ENCODE peak calls at places on chromosomes 13 and 19, in four cellular contexts. S is GM12865, Q is GM03348, V is cerebellar cortex. T is an unnamed sample.

GRCh38 chr13:100040196-100040595 is 48.7 kb upstream of the PCCA start:
- DNase-seq in V (no peak), Q (no peak), S (no peak), T (peak)

GRCh38 chr13:94122300-94122699 is 357.2 kb downstream of the DCT start:
- DNase-seq in S (no peak), Q (no peak), V (no peak), T (no peak)

GRCh38 chr19:2612619-2613249 is 89.8 kb downstream of the GNG7 start:
- DNase-seq in Q (no peak), S (no peak), V (no peak), T (no peak)

GRCh38 chr19:43562698-43563241 is 12.6 kb downstream of the XRCC1 start:
- DNase-seq in S (peak), Q (peak), V (peak), T (no peak)

GRCh38 chr19:676343-677105 is at the start of gene FSTL3:
- DNase-seq in S (no peak), V (no peak), Q (peak), T (peak)

GRCh38 chr19:36030264-36031148 is 2.2 kb downstream of the CLIP3 start:
- DNase-seq in Q (peak), V (peak), S (peak), T (no peak)

GRCh38 chr13:63124863-63125262 is 1709.2 kb upstream of the PCDH20 start:
- DNase-seq in S (peak), Q (peak), V (peak), T (no peak)

GRCh38 chr13:76965759-76966421 is 17.6 kb downstream of the ACOD1 start:
- DNase-seq in S (no peak), Q (peak), V (peak), T (no peak)

GRCh38 chr13:106484084-106484754 is 51.2 kb downstream of the EFNB2 start:
- DNase-seq in Q (no peak), S (no peak), V (no peak), T (no peak)

GRCh38 chr13:47252627-47253026 is 355.8 kb upstream of the HTR2A start:
- DNase-seq in V (no peak), S (no peak), Q (peak), T (no peak)

GRCh38 chr19:20078696-20079095 is 896 bp downstream of the ZNF90 start:
- DNase-seq in Q (peak), S (no peak), V (peak), T (no peak)

GRCh38 chr19:16888629-16889371 is at the start of gene F2RL3:
- DNase-seq in V (no peak), S (peak), Q (peak), T (no peak)

GRCh38 chr19:39927076-39927475 is 7.4 kb downstream of the FCGBP start:
- DNase-seq in Q (no peak), S (no peak), V (no peak), T (no peak)

T was measured in A549.